ENCODE peak calls at places on chromosomes 1 and 21, in five cellular contexts. K is activated effector memory CD4-positive, alpha-beta T cell treated with Interleukin-2 at 50 U/mL for 16 hours; U is HEK293T; E is kidney glomerular epithelial cell; A is HTR-8/SVneo. Q is an unnamed sample.
A peak's percentile ranks its signal among the peaks of the same experiment; 100 is the strongest.

GRCh38 chr1:179353546-179353945 is 12.2 kb upstream of the AXDND1 start:
- DNase-seq in K (no peak), U (no peak), E (no peak), A (no peak), Q (no peak)

GRCh38 chr1:116390195-116390594 is 17.2 kb downstream of the ATP1A1 start:
- DNase-seq in K (peak; percentile 33), U (no peak), E (no peak), A (no peak), Q (no peak)

GRCh38 chr1:230458509-230458908 is 32.4 kb upstream of the PGBD5 start:
- DNase-seq in K (no peak), U (no peak), E (peak; percentile 21), A (no peak), Q (no peak)

GRCh38 chr1:8421721-8422120 is 103.8 kb downstream of the SLC45A1 start:
- DNase-seq in K (no peak), U (no peak), E (no peak), A (no peak), Q (no peak)

GRCh38 chr1:214027498-214027897 is 39.7 kb downstream of the PROX1 start:
- DNase-seq in K (no peak), U (no peak), E (no peak), A (no peak), Q (no peak)

GRCh38 chr1:177701654-177702353 is 268.1 kb downstream of the SEC16B start:
- DNase-seq in K (no peak), U (no peak), E (no peak), A (no peak), Q (no peak)

GRCh38 chr1:208857471-208857870 is 613.3 kb upstream of the PLXNA2 start:
- DNase-seq in K (no peak), U (no peak), E (no peak), A (no peak), Q (no peak)

GRCh38 chr1:207995576-207995975 is 84.7 kb upstream of the CD34 start:
- DNase-seq in K (no peak), U (no peak), E (no peak), A (no peak), Q (no peak)

GRCh38 chr1:86993269-86993985 is 79.0 kb downstream of the HS2ST1 start:
- DNase-seq in K (no peak), U (no peak), E (no peak), A (no peak), Q (no peak)

GRCh38 chr21:28605138-28605537 is 387.5 kb downstream of the LTN1 start:
- DNase-seq in K (no peak), U (no peak), E (no peak), A (no peak), Q (peak; percentile 87)

GRCh38 chr1:87916965-87917364 is 588.3 kb downstream of the LMO4 start:
- DNase-seq in K (no peak), U (no peak), E (peak; percentile 42), A (no peak), Q (no peak)

GRCh38 chr1:117573386-117574040 is 32.3 kb upstream of the TENT5C start:
- DNase-seq in K (no peak), U (no peak), E (no peak), A (no peak), Q (no peak)

GRCh38 chr1:187624812-187625542 is 796.2 kb downstream of the PLA2G4A start:
- DNase-seq in K (no peak), U (no peak), E (no peak), A (no peak), Q (no peak)

GRCh38 chr1:204507317-204508105 is 8.7 kb upstream of the MDM4 start:
- DNase-seq in K (no peak), U (no peak), E (no peak), A (peak; percentile 33), Q (peak; percentile 63)

GRCh38 chr1:145846191-145846590 is 761 bp downstream of the NUDT17 start:
- DNase-seq in K (no peak), U (peak; percentile 66), E (no peak), A (no peak), Q (peak; percentile 68)

GRCh38 chr1:23559985-23560755 is 869 bp upstream of the ID3 start:
- DNase-seq in K (no peak), U (no peak), E (peak; percentile 71), A (no peak), Q (no peak)

GRCh38 chr1:41006942-41007865 is 14.3 kb downstream of the SLFNL1 start:
- DNase-seq in K (no peak), U (no peak), E (no peak), A (no peak), Q (no peak)

GRCh38 chr21:43953028-43953427 is 59.1 kb upstream of the TRAPPC10 start:
- DNase-seq in K (no peak), U (no peak), E (no peak), A (no peak), Q (no peak)

GRCh38 chr1:39158330-39159086 is 46.0 kb upstream of the MACF1 start:
- DNase-seq in K (no peak), U (no peak), E (peak; percentile 76), A (no peak), Q (no peak)

GRCh38 chr1:110525250-110525597 is 6.2 kb upstream of the KCNA10 start:
- DNase-seq in K (no peak), U (no peak), E (no peak), A (no peak), Q (no peak)

GRCh38 chr1:47992720-47993119 is 4.5 kb downstream of the TRABD2B start:
- DNase-seq in K (no peak), U (peak; percentile 27), E (no peak), A (no peak), Q (no peak)

GRCh38 chr1:244118087-244118761 is 67.1 kb downstream of the ZBTB18 start:
- DNase-seq in K (no peak), U (no peak), E (no peak), A (no peak), Q (no peak)

GRCh38 chr1:5901841-5902240 is 90.4 kb downstream of the NPHP4 start:
- DNase-seq in K (no peak), U (no peak), E (no peak), A (no peak), Q (no peak)

GRCh38 chr1:193111641-193112090 is 6.5 kb upstream of the GLRX2 start:
- DNase-seq in K (no peak), U (no peak), E (peak; percentile 37), A (no peak), Q (no peak)

Q was measured in Karpas-422.